ENCODE peak calls at places on chromosomes 7 and 10, in seven cellular contexts. R is MG63; U is OCI-LY7; B is LoVo; L is Ammon's horn; O is CD8-positive, alpha-beta memory T cell; Z is nucleus accumbens. X is an unnamed sample.

GRCh38 chr7:30148951-30149459 is 14.2 kb downstream of the MTURN start:
- DNase-seq in R (no peak), U (peak; percentile 28), B (no peak), L (no peak), O (peak; percentile 41), Z (no peak), X (no peak)

GRCh38 chr7:148944935-148945934 is 61.1 kb upstream of the EZH2 start:
- DNase-seq in R (peak; percentile 43), U (no peak), B (no peak), L (no peak), O (no peak), Z (no peak), X (no peak)

GRCh38 chr7:1460757-1461639 is 1.7 kb upstream of the MICALL2 start:
- DNase-seq in R (no peak), U (no peak), B (no peak), L (no peak), O (no peak), Z (no peak), X (peak; percentile 63)

GRCh38 chr7:374706-375490 is 84.9 kb downstream of the FOXL3 start:
- DNase-seq in R (no peak), U (no peak), B (no peak), L (no peak), O (no peak), Z (no peak), X (no peak)

GRCh38 chr10:789831-790701 is 100.6 kb upstream of the DIP2C start:
- DNase-seq in R (no peak), U (no peak), B (no peak), L (no peak), O (no peak), Z (no peak), X (no peak)

GRCh38 chr10:110872984-110873569 is 1.3 kb downstream of the PDCD4 start:
- DNase-seq in R (no peak), U (no peak), B (no peak), L (no peak), O (no peak), Z (no peak), X (no peak)

GRCh38 chr10:35300063-35300699 is 36.1 kb upstream of the CCNY start:
- DNase-seq in R (peak; percentile 93), U (no peak), B (peak; percentile 74), L (peak; percentile 43), O (no peak), Z (peak; percentile 10), X (no peak)

GRCh38 chr10:126570631-126571170 is 99.8 kb downstream of the C10orf90 start:
- DNase-seq in R (no peak), U (no peak), B (no peak), L (no peak), O (no peak), Z (no peak), X (no peak)

GRCh38 chr10:36559412-36559811 is 566.0 kb upstream of the ANKRD30A start:
- DNase-seq in R (no peak), U (no peak), B (no peak), L (no peak), O (no peak), Z (no peak), X (no peak)

GRCh38 chr7:30246392-30246791 is 38.0 kb upstream of the ZNRF2 start:
- DNase-seq in R (no peak), U (no peak), B (no peak), L (no peak), O (no peak), Z (no peak), X (no peak)

GRCh38 chr7:139582130-139582650 is 58.7 kb downstream of the CLEC2L start:
- DNase-seq in R (no peak), U (no peak), B (no peak), L (no peak), O (no peak), Z (no peak), X (no peak)

GRCh38 chr10:52318136-52318810 is 4.2 kb downstream of the DKK1 start:
- DNase-seq in R (peak; percentile 23), U (no peak), B (peak; percentile 30), L (no peak), O (no peak), Z (no peak), X (no peak)

GRCh38 chr7:147411011-147411614 is 1179.5 kb upstream of the C7orf33 start:
- DNase-seq in R (no peak), U (no peak), B (no peak), L (no peak), O (no peak), Z (no peak), X (no peak)

GRCh38 chr7:140607441-140607989 is 33.1 kb downstream of the DENND2A start:
- DNase-seq in R (peak; percentile 97), U (no peak), B (no peak), L (peak; percentile 94), O (no peak), Z (peak; percentile 86), X (peak; percentile 63)

GRCh38 chr10:119278126-119278701 is 70.8 kb downstream of the GRK5 start:
- DNase-seq in R (no peak), U (no peak), B (no peak), L (no peak), O (no peak), Z (no peak), X (no peak)

GRCh38 chr10:36692759-36693158 is 432.6 kb upstream of the ANKRD30A start:
- DNase-seq in R (no peak), U (no peak), B (no peak), L (no peak), O (no peak), Z (no peak), X (no peak)

GRCh38 chr10:79137826-79138225 is 69.1 kb downstream of the ZMIZ1 start:
- DNase-seq in R (no peak), U (peak; percentile 85), B (no peak), L (no peak), O (peak; percentile 39), Z (no peak), X (no peak)

GRCh38 chr10:43387678-43388032 is 16.2 kb downstream of the FXYD4 start:
- DNase-seq in R (no peak), U (no peak), B (no peak), L (no peak), O (no peak), Z (no peak), X (peak; percentile 25)

GRCh38 chr7:63900394-63901203 is 98.0 kb upstream of the ZNF722 start:
- DNase-seq in R (peak; percentile 58), U (no peak), B (no peak), L (peak; percentile 97), O (peak; percentile 88), Z (peak; percentile 95), X (peak; percentile 96)

GRCh38 chr10:49312291-49312869 is 13.4 kb downstream of the C10orf71 start:
- DNase-seq in R (no peak), U (no peak), B (no peak), L (no peak), O (no peak), Z (no peak), X (no peak)

GRCh38 chr10:17607603-17608332 is 9.4 kb downstream of the HACD1 start:
- DNase-seq in R (no peak), U (peak; percentile 72), B (peak; percentile 70), L (peak; percentile 81), O (peak; percentile 36), Z (no peak), X (no peak)

GRCh38 chr10:79258894-79259293 is 88.4 kb upstream of the PPIF start:
- DNase-seq in R (no peak), U (no peak), B (no peak), L (no peak), O (no peak), Z (no peak), X (no peak)

GRCh38 chr7:21966271-21966670 is 20.6 kb upstream of the CDCA7L start:
- DNase-seq in R (no peak), U (peak; percentile 88), B (no peak), L (no peak), O (no peak), Z (no peak), X (no peak)

GRCh38 chr7:5797716-5798115 is 16.3 kb upstream of the RNF216 start:
- DNase-seq in R (no peak), U (no peak), B (no peak), L (no peak), O (no peak), Z (no peak), X (no peak)

GRCh38 chr7:112431803-112432202 is 18.5 kb upstream of the IFRD1 start:
- DNase-seq in R (no peak), U (no peak), B (no peak), L (no peak), O (no peak), Z (no peak), X (no peak)